ENCODE peak calls at places on chromosomes 2 and 18, in four cellular contexts. N is uterus, F is fibroblast of pulmonary artery, V is B cell. B is an unnamed sample.
A peak's percentile ranks its signal among the peaks of the same experiment; 100 is the strongest.

GRCh38 chr2:4522498-4523421 is 819.4 kb downstream of the DCDC2C start:
- DNase-seq in N (no peak), F (no peak), V (no peak), B (no peak)

GRCh38 chr18:21243041-21243431 is 1.0 kb downstream of the GREB1L start:
- DNase-seq in N (no peak), F (no peak), V (no peak), B (no peak)

GRCh38 chr18:63192885-63193349 is 126.7 kb downstream of the BCL2 start:
- DNase-seq in N (no peak), F (no peak), V (no peak), B (no peak)

GRCh38 chr2:147844691-147845607 is at the start of gene ACVR2A:
- DNase-seq in N (peak; percentile 31), F (peak; percentile 49), V (peak; percentile 50), B (peak; percentile 70)

GRCh38 chr18:27202771-27203170 is 17.7 kb upstream of the CHST9 start:
- DNase-seq in N (no peak), F (no peak), V (no peak), B (no peak)

GRCh38 chr2:86441789-86442641 is 844 bp downstream of the KDM3A start:
- DNase-seq in N (peak; percentile 55), F (peak; percentile 66), V (peak; percentile 81), B (peak; percentile 59)

GRCh38 chr2:96374211-96374951 is 38.8 kb downstream of the NCAPH start:
- DNase-seq in N (no peak), F (peak; percentile 58), V (no peak), B (peak; percentile 88)

GRCh38 chr2:1868683-1869141 is 124.4 kb upstream of the PXDN start:
- DNase-seq in N (no peak), F (no peak), V (no peak), B (no peak)

GRCh38 chr2:190862591-190862991 is 18.0 kb upstream of the GLS start:
- DNase-seq in N (no peak), F (peak; percentile 65), V (no peak), B (no peak)

GRCh38 chr18:58216071-58216471 is 172.0 kb downstream of the NEDD4L start:
- DNase-seq in N (peak; percentile 36), F (no peak), V (no peak), B (no peak)

GRCh38 chr2:15189236-15189635 is 371.9 kb downstream of the NBAS start:
- DNase-seq in N (no peak), F (no peak), V (no peak), B (no peak)

GRCh38 chr18:74734013-74734444 is 136.4 kb downstream of the ZNF407 start:
- DNase-seq in N (no peak), F (no peak), V (no peak), B (no peak)
- TF ChIP-seq CTCF in N (no peak), F (no peak), V (no peak), B (no peak)

GRCh38 chr2:106572541-106573148 is 85.5 kb downstream of the CD8B2 start:
- DNase-seq in N (no peak), F (no peak), V (peak; percentile 9), B (peak; percentile 35)
- TF ChIP-seq CTCF in N (peak; percentile 32), F (peak; percentile 48), V (peak; percentile 46), B (peak; percentile 73)

DNA sequence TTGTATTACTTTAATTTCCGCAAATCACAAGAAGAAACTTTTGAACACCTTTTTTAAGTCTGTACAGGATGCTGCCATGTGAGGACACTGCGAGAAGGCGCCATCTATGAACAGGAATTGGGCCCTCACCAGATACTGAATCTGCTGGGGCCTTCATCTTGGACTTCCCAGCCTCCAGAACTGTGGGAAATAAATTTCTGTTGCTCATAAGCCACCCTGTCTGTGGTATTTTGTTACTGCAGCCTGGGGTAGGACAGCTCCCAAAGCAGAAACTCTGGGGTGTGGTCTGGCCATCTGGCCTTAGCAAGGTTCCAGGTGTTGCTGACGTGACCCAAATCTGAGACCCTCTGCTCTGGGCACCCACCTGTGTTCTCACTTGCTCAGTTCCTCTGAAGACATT is 16.5 kb downstream of the UXS1 start:
- DNase-seq in N (no peak), F (no peak), V (no peak), B (no peak)
- TF ChIP-seq CTCF in N (no peak), F (no peak), V (no peak), B (no peak)

GRCh38 chr18:13973061-13973460 is 57.7 kb upstream of the MC2R start:
- DNase-seq in N (no peak), F (no peak), V (no peak), B (no peak)
- TF ChIP-seq CTCF in N (no peak), F (no peak), V (no peak), B (no peak)

DNA sequence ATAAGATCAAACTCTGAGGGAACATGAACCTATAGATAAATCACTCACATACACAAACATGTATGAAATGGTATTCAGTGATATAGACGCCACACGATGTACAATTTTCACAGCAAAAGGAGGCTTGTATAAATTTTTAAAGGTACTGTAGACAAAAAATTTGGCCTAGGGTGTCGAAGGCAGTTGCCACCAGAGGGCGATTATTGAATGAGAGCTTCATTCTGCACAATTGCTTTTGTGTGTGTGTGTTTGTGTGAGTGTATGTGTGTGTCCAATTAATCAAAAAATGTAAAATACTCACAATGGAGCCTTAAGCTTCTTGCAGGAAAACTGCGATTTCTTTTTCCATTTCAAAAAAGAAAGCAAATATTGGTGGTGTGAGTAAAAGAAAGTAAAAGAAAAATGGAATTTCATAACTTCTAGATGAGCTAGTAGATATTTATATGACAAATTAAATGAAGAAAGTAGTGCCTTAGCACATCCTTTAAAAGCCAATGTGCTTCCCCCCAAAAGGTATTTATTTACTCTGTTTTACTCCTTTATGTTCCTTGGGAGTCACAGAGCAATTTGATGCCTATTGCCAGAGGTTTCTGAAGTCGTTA is 800.1 kb downstream of the SATB2 start:
- DNase-seq in N (no peak), F (peak; percentile 7), V (no peak), B (peak; percentile 52)
- TF ChIP-seq CTCF in N (no peak), F (peak; percentile 38), V (no peak), B (peak; percentile 69)

GRCh38 chr18:1539276-1539675 is 634.6 kb downstream of the ADCYAP1 start:
- DNase-seq in N (no peak), F (no peak), V (no peak), B (no peak)

GRCh38 chr18:1542230-1542774 is 637.6 kb downstream of the ADCYAP1 start:
- DNase-seq in N (no peak), F (no peak), V (no peak), B (no peak)

GRCh38 chr18:1541478-1541877 is 636.8 kb downstream of the ADCYAP1 start:
- DNase-seq in N (no peak), F (no peak), V (no peak), B (no peak)

GRCh38 chr18:1544016-1544415 is 639.3 kb downstream of the ADCYAP1 start:
- DNase-seq in N (no peak), F (no peak), V (no peak), B (no peak)
- TF ChIP-seq CTCF in N (no peak), F (no peak), V (no peak), B (no peak)

DNA sequence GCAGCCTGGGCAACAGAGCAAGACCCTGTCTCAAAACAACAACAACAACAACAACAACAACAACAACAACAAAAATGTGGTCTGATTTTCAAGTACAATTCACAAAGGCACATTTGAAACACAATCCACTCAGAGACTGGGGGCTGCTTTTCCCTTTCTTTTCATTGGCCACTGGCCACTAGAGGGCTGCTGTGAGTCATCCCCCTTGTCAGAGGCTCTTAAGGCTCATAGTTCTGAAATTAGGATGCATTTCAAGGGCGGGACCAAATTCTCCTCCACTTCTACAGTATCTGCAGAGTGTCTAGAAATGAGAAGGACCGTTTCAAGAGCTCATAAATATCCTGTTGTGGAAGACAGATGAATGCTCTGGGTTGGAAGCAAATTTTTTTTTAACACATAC is 285.4 kb downstream of the NRXN1 start:
- DNase-seq in N (no peak), F (peak; percentile 29), V (no peak), B (peak; percentile 62)
- TF ChIP-seq CTCF in N (no peak), F (peak; percentile 62), V (peak; percentile 7), B (peak; percentile 81)

B was measured in A673.